ENCODE peak calls at places on chromosomes 3 and 15, in eight cellular contexts. Y is GM10248; M is stimulated activated CD4-positive, alpha-beta T cell treated with anti-CD3 and anti-CD28 coated beads, Interleukin-4, amount 100 ng/mL, for 1 hour; F is fibroblast of the aortic adventitia; P is transverse colon; U is activated effector memory CD4-positive, alpha-beta T cell treated with anti-CD3 and anti-CD28 coated beads, Interleukin-2, amount 50 U/mL, for 16 hours; O is T-helper 2 cell; A is stimulated activated naive CD8-positive, alpha-beta T cell treated with anti-CD3 and anti-CD28 coated beads, Interleukin-15, Interleukin-2, amounts not matched to agents 100 U/mL and 50 U/mL, for 24 hours. X is an unnamed sample.

GRCh38 chr3:114112696-114113095 is 56.2 kb downstream of the QTRT2 start:
- DNase-seq in Y (no peak), M (no peak), F (peak), P (no peak), U (no peak), O (no peak), A (no peak), X (no peak)

GRCh38 chr15:70236306-70237103 is 138.8 kb upstream of the TLE3 start:
- DNase-seq in Y (no peak), M (no peak), F (peak), P (no peak), U (peak), O (no peak), A (no peak), X (no peak)

GRCh38 chr3:68986496-68987208 is 26.8 kb downstream of the EOGT start:
- DNase-seq in Y (no peak), M (no peak), F (no peak), P (no peak), U (no peak), O (no peak), A (no peak), X (no peak)

GRCh38 chr3:32818431-32819085 is 761 bp downstream of the TRIM71 start:
- DNase-seq in Y (no peak), M (peak), F (no peak), P (no peak), U (peak), O (no peak), A (peak), X (no peak)

GRCh38 chr15:77528968-77529319 is 103.8 kb downstream of the LINGO1 start:
- DNase-seq in Y (no peak), M (no peak), F (no peak), P (no peak), U (peak), O (no peak), A (no peak), X (no peak)

GRCh38 chr15:53808058-53808703 is 48.7 kb upstream of the WDR72 start:
- DNase-seq in Y (peak), M (no peak), F (peak), P (no peak), U (no peak), O (no peak), A (no peak), X (no peak)

GRCh38 chr3:124800511-124801374 is 70.5 kb downstream of the UMPS start:
- DNase-seq in Y (no peak), M (no peak), F (peak), P (no peak), U (no peak), O (no peak), A (no peak), X (peak)

GRCh38 chr3:166388321-166388720 is 551.1 kb upstream of the BCHE start:
- DNase-seq in Y (no peak), M (no peak), F (no peak), P (no peak), U (no peak), O (no peak), A (no peak), X (no peak)

GRCh38 chr3:122678496-122678895 is 2.1 kb upstream of the PARP14 start:
- DNase-seq in Y (no peak), M (no peak), F (no peak), P (no peak), U (no peak), O (no peak), A (no peak), X (no peak)

GRCh38 chr15:51883436-51883835 is 54.0 kb downstream of the TMOD3 start:
- DNase-seq in Y (no peak), M (no peak), F (peak), P (no peak), U (no peak), O (no peak), A (no peak), X (no peak)

GRCh38 chr15:101276501-101277037 is 716 bp downstream of the SELENOS start:
- DNase-seq in Y (peak), M (no peak), F (peak), P (no peak), U (no peak), O (no peak), A (peak), X (no peak)

GRCh38 chr15:31499953-31500808 is 173.5 kb downstream of the KLF13 start:
- DNase-seq in Y (no peak), M (no peak), F (no peak), P (no peak), U (no peak), O (no peak), A (no peak), X (no peak)

GRCh38 chr15:44798815-44799214 is 62.5 kb downstream of the TRIM69 start:
- DNase-seq in Y (no peak), M (no peak), F (peak), P (no peak), U (no peak), O (no peak), A (no peak), X (no peak)

GRCh38 chr3:42025388-42026138 is 63.7 kb upstream of the ULK4 start:
- DNase-seq in Y (peak), M (peak), F (peak), P (peak), U (no peak), O (no peak), A (peak), X (peak)

GRCh38 chr3:38644016-38644661 is 5.3 kb downstream of the SCN5A start:
- DNase-seq in Y (no peak), M (no peak), F (no peak), P (no peak), U (no peak), O (no peak), A (no peak), X (no peak)

GRCh38 chr3:140128217-140129137 is 193.5 kb downstream of the CLSTN2 start:
- DNase-seq in Y (peak), M (no peak), F (peak), P (peak), U (no peak), O (no peak), A (no peak), X (no peak)

GRCh38 chr3:113745273-113746068 is 578 bp downstream of the NAA50 start:
- DNase-seq in Y (peak), M (peak), F (peak), P (peak), U (peak), O (peak), A (peak), X (peak)

GRCh38 chr3:152477422-152477821 is 208.7 kb downstream of the MBNL1 start:
- DNase-seq in Y (no peak), M (no peak), F (peak), P (no peak), U (no peak), O (no peak), A (no peak), X (no peak)

X was measured in pulmonary artery endothelial cell.